ENCODE peak calls at places on chromosomes 3 and 15, in eight cellular contexts. One of them, this sample, is unnamed.

GRCh38 chr15:69893863-69894262 is 203.9 kb downstream of the TLE3 start:
- DNase-seq in stomach: no peak
- DNase-seq in brain microvascular endothelial cell: peak; percentile 74
- DNase-seq in tibial nerve: no peak
- DNase-seq in mammary epithelial cell: peak; percentile 12
- DNase-seq in tibial artery: peak; percentile 72
- DNase-seq in DND-41: no peak
- DNase-seq in ovary: no peak
- DNase-seq in this sample: no peak

GRCh38 chr15:22922003-22922402 is 58.2 kb downstream of the CYFIP1 start:
- DNase-seq in mammary epithelial cell: no peak
- DNase-seq in brain microvascular endothelial cell: no peak
- DNase-seq in DND-41: no peak
- DNase-seq in tibial nerve: no peak
- DNase-seq in ovary: no peak
- DNase-seq in tibial artery: no peak
- DNase-seq in stomach: no peak
- DNase-seq in this sample: peak; percentile 4

GRCh38 chr3:30826381-30827061 is 67.9 kb downstream of the GADL1 start:
- DNase-seq in tibial nerve: no peak
- DNase-seq in tibial artery: no peak
- DNase-seq in stomach: no peak
- DNase-seq in DND-41: no peak
- DNase-seq in brain microvascular endothelial cell: no peak
- DNase-seq in mammary epithelial cell: no peak
- DNase-seq in ovary: no peak
- DNase-seq in this sample: peak; percentile 14

GRCh38 chr3:140433431-140433830 is 244.4 kb upstream of the TRIM42 start:
- DNase-seq in tibial artery: no peak
- DNase-seq in brain microvascular endothelial cell: no peak
- DNase-seq in DND-41: no peak
- DNase-seq in stomach: no peak
- DNase-seq in tibial nerve: no peak
- DNase-seq in mammary epithelial cell: no peak
- DNase-seq in ovary: no peak
- DNase-seq in this sample: no peak

GRCh38 chr15:42163947-42164550 is 7.6 kb upstream of the PLA2G4F start:
- DNase-seq in stomach: no peak
- DNase-seq in DND-41: no peak
- DNase-seq in ovary: no peak
- DNase-seq in tibial nerve: no peak
- DNase-seq in tibial artery: peak; percentile 35
- DNase-seq in mammary epithelial cell: no peak
- DNase-seq in brain microvascular endothelial cell: no peak
- DNase-seq in this sample: peak; percentile 50

GRCh38 chr3:186589856-186590579 is 19.5 kb downstream of the DNAJB11 start:
- DNase-seq in tibial artery: no peak
- DNase-seq in mammary epithelial cell: peak; percentile 94
- DNase-seq in brain microvascular endothelial cell: no peak
- DNase-seq in ovary: no peak
- DNase-seq in tibial nerve: no peak
- DNase-seq in stomach: no peak
- DNase-seq in DND-41: no peak
- DNase-seq in this sample: peak; percentile 99

GRCh38 chr3:179149239-179149887 is 1.2 kb downstream of the PIK3CA start:
- DNase-seq in ovary: peak; percentile 28
- DNase-seq in stomach: no peak
- DNase-seq in brain microvascular endothelial cell: peak; percentile 17
- DNase-seq in mammary epithelial cell: peak; percentile 65
- DNase-seq in tibial artery: no peak
- DNase-seq in tibial nerve: no peak
- DNase-seq in DND-41: no peak
- DNase-seq in this sample: peak; percentile 53

GRCh38 chr3:39707314-39707909 is 102.0 kb upstream of the MYRIP start:
- DNase-seq in ovary: no peak
- DNase-seq in stomach: no peak
- DNase-seq in tibial nerve: no peak
- DNase-seq in DND-41: no peak
- DNase-seq in tibial artery: no peak
- DNase-seq in brain microvascular endothelial cell: peak; percentile 25
- DNase-seq in mammary epithelial cell: no peak
- DNase-seq in this sample: peak; percentile 50

GRCh38 chr3:72694398-72694797 is 153.8 kb downstream of the SHQ1 start:
- DNase-seq in tibial nerve: no peak
- DNase-seq in tibial artery: no peak
- DNase-seq in DND-41: no peak
- DNase-seq in ovary: no peak
- DNase-seq in mammary epithelial cell: no peak
- DNase-seq in stomach: no peak
- DNase-seq in brain microvascular endothelial cell: peak; percentile 33
- DNase-seq in this sample: no peak

GRCh38 chr15:95032181-95032580 is 800.8 kb downstream of the MCTP2 start:
- DNase-seq in tibial nerve: no peak
- DNase-seq in mammary epithelial cell: no peak
- DNase-seq in stomach: no peak
- DNase-seq in DND-41: no peak
- DNase-seq in ovary: no peak
- DNase-seq in tibial artery: no peak
- DNase-seq in brain microvascular endothelial cell: no peak
- DNase-seq in this sample: no peak

GRCh38 chr15:27601239-27601942 is 497.7 kb downstream of the OCA2 start:
- DNase-seq in stomach: no peak
- DNase-seq in brain microvascular endothelial cell: no peak
- DNase-seq in mammary epithelial cell: no peak
- DNase-seq in tibial artery: no peak
- DNase-seq in DND-41: peak; percentile 21
- DNase-seq in ovary: no peak
- DNase-seq in tibial nerve: no peak
- DNase-seq in this sample: peak; percentile 60

GRCh38 chr3:120364821-120365220 is 15.7 kb upstream of the LRRC58 start:
- DNase-seq in DND-41: no peak
- DNase-seq in mammary epithelial cell: peak; percentile 16
- DNase-seq in ovary: no peak
- DNase-seq in tibial artery: no peak
- DNase-seq in tibial nerve: no peak
- DNase-seq in stomach: no peak
- DNase-seq in brain microvascular endothelial cell: peak; percentile 53
- DNase-seq in this sample: peak; percentile 58

GRCh38 chr3:100263583-100263982 is 2.8 kb downstream of the TBC1D23 start:
- DNase-seq in tibial nerve: no peak
- DNase-seq in brain microvascular endothelial cell: no peak
- DNase-seq in ovary: no peak
- DNase-seq in DND-41: no peak
- DNase-seq in mammary epithelial cell: peak; percentile 38
- DNase-seq in tibial artery: no peak
- DNase-seq in stomach: no peak
- DNase-seq in this sample: no peak
- H3K4me3 ChIP-seq in tibial nerve: no peak overlapping the region
- H3K4me3 ChIP-seq in brain microvascular endothelial cell: no peak overlapping the region
- H3K4me3 ChIP-seq in ovary: no peak overlapping the region
- H3K4me3 ChIP-seq in DND-41: no peak overlapping the region
- H3K4me3 ChIP-seq in mammary epithelial cell: peak overlapping the region; percentile 0
- H3K4me3 ChIP-seq in tibial artery: no peak overlapping the region
- H3K4me3 ChIP-seq in stomach: no peak overlapping the region
- H3K4me3 ChIP-seq in this sample: no peak overlapping the region

GRCh38 chr3:112365035-112365434 is 32.1 kb downstream of the CD200 start:
- DNase-seq in brain microvascular endothelial cell: no peak
- DNase-seq in mammary epithelial cell: peak; percentile 29
- DNase-seq in tibial nerve: no peak
- DNase-seq in stomach: no peak
- DNase-seq in ovary: no peak
- DNase-seq in DND-41: no peak
- DNase-seq in tibial artery: no peak
- DNase-seq in this sample: peak; percentile 68

GRCh38 chr3:112360574-112360973 is 27.6 kb downstream of the CD200 start:
- DNase-seq in ovary: no peak
- DNase-seq in DND-41: no peak
- DNase-seq in stomach: peak; percentile 41
- DNase-seq in brain microvascular endothelial cell: no peak
- DNase-seq in tibial nerve: no peak
- DNase-seq in mammary epithelial cell: no peak
- DNase-seq in tibial artery: peak; percentile 73
- DNase-seq in this sample: no peak

GRCh38 chr3:112364291-112364690 is 31.3 kb downstream of the CD200 start:
- DNase-seq in mammary epithelial cell: no peak
- DNase-seq in stomach: no peak
- DNase-seq in tibial nerve: no peak
- DNase-seq in tibial artery: no peak
- DNase-seq in brain microvascular endothelial cell: no peak
- DNase-seq in DND-41: no peak
- DNase-seq in ovary: no peak
- DNase-seq in this sample: no peak

GRCh38 chr3:112365636-112366035 is 32.7 kb downstream of the CD200 start:
- DNase-seq in stomach: no peak
- DNase-seq in tibial nerve: no peak
- DNase-seq in ovary: no peak
- DNase-seq in brain microvascular endothelial cell: peak; percentile 29
- DNase-seq in tibial artery: no peak
- DNase-seq in DND-41: no peak
- DNase-seq in mammary epithelial cell: peak; percentile 80
- DNase-seq in this sample: peak; percentile 85

DNA sequence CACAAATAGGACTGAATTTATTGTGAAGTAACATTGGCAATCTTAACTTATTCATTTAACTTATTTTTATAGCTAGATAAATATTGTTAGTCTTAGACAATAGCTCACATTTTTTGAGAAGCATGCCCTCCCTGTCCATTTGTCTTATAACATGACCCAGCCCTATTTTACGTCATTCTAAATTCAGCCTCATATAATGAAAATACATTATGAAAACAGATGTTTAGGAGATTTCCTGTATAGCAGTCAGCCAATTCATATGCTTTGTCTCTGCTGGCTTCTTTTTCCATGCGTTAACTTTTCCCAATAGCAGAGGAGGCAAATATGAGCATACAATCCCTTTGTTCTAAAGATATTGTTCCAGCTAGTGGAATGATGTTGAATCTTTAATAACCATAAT is 29.3 kb downstream of the CD200 start:
- DNase-seq in mammary epithelial cell: no peak
- DNase-seq in brain microvascular endothelial cell: no peak
- DNase-seq in stomach: no peak
- DNase-seq in tibial artery: no peak
- DNase-seq in ovary: no peak
- DNase-seq in tibial nerve: no peak
- DNase-seq in DND-41: no peak
- DNase-seq in this sample: no peak
- H3K36me3 ChIP-seq in mammary epithelial cell: no peaks in the 10 kb centered on the region
- H3K36me3 ChIP-seq in brain microvascular endothelial cell: peaks cover 3% of the 10 kb centered on the region
- H3K36me3 ChIP-seq in stomach: no peaks in the 10 kb centered on the region
- H3K36me3 ChIP-seq in tibial artery: no peaks in the 10 kb centered on the region
- H3K36me3 ChIP-seq in ovary: no peaks in the 10 kb centered on the region
- H3K36me3 ChIP-seq in tibial nerve: no peaks in the 10 kb centered on the region
- H3K36me3 ChIP-seq in DND-41: no peaks in the 10 kb centered on the region
- H3K36me3 ChIP-seq in this sample: no peaks in the 10 kb centered on the region

GRCh38 chr3:128476659-128477058 is 10.0 kb upstream of the DNAJB8 start:
- DNase-seq in tibial artery: no peak
- DNase-seq in mammary epithelial cell: no peak
- DNase-seq in ovary: no peak
- DNase-seq in DND-41: no peak
- DNase-seq in tibial nerve: no peak
- DNase-seq in brain microvascular endothelial cell: no peak
- DNase-seq in stomach: no peak
- DNase-seq in this sample: no peak
- H3K27me3 ChIP-seq in tibial artery: peaks cover 52% of the 10 kb centered on the region
- H3K27me3 ChIP-seq in mammary epithelial cell: no peaks in the 10 kb centered on the region
- H3K27me3 ChIP-seq in ovary: no peaks in the 10 kb centered on the region
- H3K27me3 ChIP-seq in DND-41: peaks cover 21% of the 10 kb centered on the region
- H3K27me3 ChIP-seq in tibial nerve: peaks cover 86% of the 10 kb centered on the region
- H3K27me3 ChIP-seq in brain microvascular endothelial cell: peaks cover 56% of the 10 kb centered on the region
- H3K27me3 ChIP-seq in stomach: no peaks in the 10 kb centered on the region
- H3K27me3 ChIP-seq in this sample: peaks cover 28% of the 10 kb centered on the region

DNA sequence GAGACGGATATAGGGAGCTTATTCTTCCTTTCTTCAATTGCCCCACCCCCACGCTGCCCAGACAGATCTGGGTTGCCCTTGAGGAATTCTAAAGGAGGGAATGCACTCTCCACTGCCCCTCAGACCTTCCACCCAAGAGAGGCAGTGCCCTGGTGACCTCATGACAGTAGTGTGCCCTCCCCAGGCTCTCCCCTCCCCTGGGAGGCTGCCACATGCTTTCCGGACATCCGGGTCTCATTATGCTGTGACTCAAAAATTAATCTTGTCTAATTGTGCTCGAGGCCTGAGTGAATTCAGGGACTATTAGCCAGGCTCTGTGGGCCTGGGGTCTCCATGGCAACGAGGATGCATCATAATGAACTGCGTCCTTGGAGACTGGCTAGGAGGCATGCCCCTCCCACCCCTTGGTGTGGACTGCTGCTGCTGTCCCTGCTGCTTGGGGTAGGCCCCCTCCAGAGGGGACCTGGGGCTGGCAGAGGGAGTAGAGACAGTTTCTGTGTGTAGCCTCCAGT is 20.8 kb downstream of the CORO2B start:
- DNase-seq in ovary: peak; percentile 67
- DNase-seq in stomach: no peak
- DNase-seq in brain microvascular endothelial cell: peak; percentile 71
- DNase-seq in tibial artery: no peak
- DNase-seq in tibial nerve: no peak
- DNase-seq in DND-41: no peak
- DNase-seq in mammary epithelial cell: no peak
- DNase-seq in this sample: no peak
- H3K4me3 ChIP-seq in ovary: no peak overlapping the region
- H3K4me3 ChIP-seq in stomach: no peak overlapping the region
- H3K4me3 ChIP-seq in brain microvascular endothelial cell: no peak overlapping the region
- H3K4me3 ChIP-seq in tibial artery: no peak overlapping the region
- H3K4me3 ChIP-seq in tibial nerve: no peak overlapping the region
- H3K4me3 ChIP-seq in DND-41: no peak overlapping the region
- H3K4me3 ChIP-seq in mammary epithelial cell: no peak overlapping the region
- H3K4me3 ChIP-seq in this sample: no peak overlapping the region

GRCh38 chr3:14463330-14464216 is 61.2 kb downstream of the SLC6A6 start:
- DNase-seq in tibial artery: no peak
- DNase-seq in DND-41: no peak
- DNase-seq in stomach: no peak
- DNase-seq in brain microvascular endothelial cell: no peak
- DNase-seq in ovary: no peak
- DNase-seq in mammary epithelial cell: no peak
- DNase-seq in tibial nerve: no peak
- DNase-seq in this sample: no peak
- H3K36me3 ChIP-seq in tibial artery: peaks cover 16% of the 10 kb centered on the region
- H3K36me3 ChIP-seq in DND-41: peaks cover 34% of the 10 kb centered on the region
- H3K36me3 ChIP-seq in stomach: peaks cover 57% of the 10 kb centered on the region
- H3K36me3 ChIP-seq in brain microvascular endothelial cell: peaks cover 16% of the 10 kb centered on the region
- H3K36me3 ChIP-seq in ovary: no peaks in the 10 kb centered on the region
- H3K36me3 ChIP-seq in mammary epithelial cell: no peaks in the 10 kb centered on the region
- H3K36me3 ChIP-seq in tibial nerve: no peaks in the 10 kb centered on the region
- H3K36me3 ChIP-seq in this sample: no peaks in the 10 kb centered on the region

DNA sequence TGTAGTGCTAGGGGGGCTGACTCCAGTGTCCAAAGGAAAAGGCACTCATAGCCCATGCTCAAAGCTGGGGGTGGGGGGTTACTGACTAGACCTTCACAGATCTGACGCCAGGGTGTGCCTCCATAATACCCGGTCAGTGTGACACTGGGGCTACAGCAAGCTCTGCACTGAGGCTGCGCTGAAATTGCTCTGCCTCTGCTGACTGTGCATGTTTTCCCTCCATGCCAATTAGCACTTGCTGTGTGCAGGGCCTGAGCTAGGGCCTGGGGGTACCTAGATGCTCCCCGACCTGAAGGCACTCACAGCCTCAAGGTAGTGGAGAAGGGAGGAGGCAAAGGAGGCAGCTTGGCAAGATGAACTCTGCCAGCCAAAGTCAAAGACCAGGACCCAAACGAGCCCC is 5.2 kb downstream of the CAMKV start:
- DNase-seq in stomach: no peak
- DNase-seq in tibial nerve: no peak
- DNase-seq in mammary epithelial cell: no peak
- DNase-seq in DND-41: no peak
- DNase-seq in tibial artery: no peak
- DNase-seq in brain microvascular endothelial cell: no peak
- DNase-seq in ovary: no peak
- DNase-seq in this sample: no peak
- H3K27me3 ChIP-seq in stomach: peaks cover 7% of the 10 kb centered on the region
- H3K27me3 ChIP-seq in tibial nerve: peaks cover 43% of the 10 kb centered on the region
- H3K27me3 ChIP-seq in mammary epithelial cell: peaks cover 2% of the 10 kb centered on the region
- H3K27me3 ChIP-seq in DND-41: peaks cover 16% of the 10 kb centered on the region
- H3K27me3 ChIP-seq in tibial artery: peaks cover 47% of the 10 kb centered on the region
- H3K27me3 ChIP-seq in brain microvascular endothelial cell: peaks cover 15% of the 10 kb centered on the region
- H3K27me3 ChIP-seq in ovary: no peaks in the 10 kb centered on the region
- H3K27me3 ChIP-seq in this sample: peaks cover 15% of the 10 kb centered on the region

This sample was measured in bronchial epithelial cell.